ENCODE peak calls at places on chromosomes 13 and 19, in five cellular contexts. Y, N, U, H and P are unnamed samples.

GRCh38 chr19:13117772-13118423 is at the start of gene NACC1:
- DNase-seq in U (peak), Y (peak), N (peak), H (peak), P (peak)

GRCh38 chr13:65724261-65724660 is 1505.9 kb downstream of the PCDH9 start:
- DNase-seq in N (no peak), Y (no peak), U (no peak), H (no peak), P (no peak)

GRCh38 chr13:113656015-113656588 is 1.9 kb downstream of the ATP4B start:
- DNase-seq in Y (peak), U (no peak), N (peak), H (no peak), P (peak)

GRCh38 chr19:32266453-32266852 is 79.0 kb upstream of the ZNF507 start:
- DNase-seq in H (no peak), N (no peak), Y (no peak), U (no peak), P (no peak)

GRCh38 chr13:99953138-99953755 is 18.3 kb downstream of the ZIC5 start:
- DNase-seq in Y (no peak), N (no peak), U (no peak), H (no peak), P (no peak)

GRCh38 chr19:9913237-9914000 is 22.9 kb downstream of the OLFM2 start:
- DNase-seq in Y (peak), N (peak), H (no peak), U (no peak), P (peak)

GRCh38 chr19:12757544-12758274 is 6.1 kb downstream of the BEST2 start:
- DNase-seq in H (peak), U (peak), Y (peak), N (peak), P (peak)

GRCh38 chr19:13181747-13182388 is 31.7 kb downstream of the IER2 start:
- DNase-seq in U (no peak), Y (peak), H (peak), N (peak), P (peak)

GRCh38 chr19:17202249-17202648 is 12.9 kb upstream of the USE1 start:
- DNase-seq in N (no peak), Y (no peak), U (peak), H (no peak), P (no peak)

GRCh38 chr19:46351241-46352041 is 4.6 kb downstream of the PPP5C start:
- DNase-seq in N (peak), H (no peak), Y (peak), U (no peak), P (peak)

GRCh38 chr19:1746401-1747284 is 6.7 kb upstream of the ONECUT3 start:
- DNase-seq in H (no peak), U (peak), N (no peak), Y (peak), P (no peak)

DNA sequence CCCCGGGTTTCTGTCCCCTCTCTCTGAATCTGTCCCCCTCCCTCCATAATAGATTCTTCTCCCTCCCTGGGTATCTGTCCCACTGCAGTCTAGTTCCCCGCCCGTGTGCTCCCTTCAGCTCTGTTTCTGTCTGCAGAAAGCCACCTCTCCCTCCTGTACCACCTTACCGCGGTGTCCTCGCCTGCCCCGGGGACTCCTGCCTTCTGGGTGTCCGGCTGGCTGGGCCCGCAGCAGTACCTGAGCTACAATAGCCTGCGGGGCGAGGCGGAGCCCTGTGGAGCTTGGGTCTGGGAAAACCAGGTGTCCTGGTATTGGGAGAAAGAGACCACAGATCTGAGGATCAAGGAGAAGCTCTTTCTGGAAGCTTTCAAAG is 1.3 kb downstream of the FCGRT start:
- DNase-seq in Y (no peak), N (no peak), U (no peak), H (no peak), P (no peak)
- H3K4me3 ChIP-seq in Y (peak), N (peak), U (no peak), H (peak), P (peak)

GRCh38 chr13:98483636-98484288 is 93.1 kb downstream of the STK24 start:
- DNase-seq in N (no peak), H (no peak), Y (no peak), U (no peak), P (no peak)
- H3K4me3 ChIP-seq in N (no peak), H (no peak), Y (no peak), U (no peak), P (no peak)

GRCh38 chr13:91375119-91375729 is 23.2 kb upstream of the GPC5 start:
- DNase-seq in Y (no peak), H (no peak), N (no peak), U (peak), P (no peak)
- H3K4me3 ChIP-seq in Y (no peak), H (no peak), N (no peak), U (no peak), P (no peak)

GRCh38 chr19:41706741-41707501 is 1.5 kb upstream of the CEACAM5 start:
- DNase-seq in Y (peak), U (peak), H (no peak), N (no peak), P (peak)
- H3K4me3 ChIP-seq in Y (peak), U (no peak), H (peak), N (no peak), P (no peak)